ENCODE peak calls at places on chromosomes 3 and 15, in six cellular contexts. L, J, K, X, N and B are unnamed samples.

GRCh38 chr3:107061466-107061865 is 315.8 kb upstream of the CCDC54 start:
- DNase-seq in L (no peak), J (no peak), K (no peak), X (no peak), N (no peak), B (no peak)

GRCh38 chr15:61327019-61327631 is 98.0 kb upstream of the RORA start:
- DNase-seq in L (peak; percentile 19), J (no peak), K (no peak), X (peak; percentile 86), N (no peak), B (no peak)

GRCh38 chr15:48866141-48866563 is 11.8 kb upstream of the EID1 start:
- DNase-seq in L (no peak), J (no peak), K (no peak), X (no peak), N (no peak), B (no peak)

GRCh38 chr3:162007722-162008121 is 511.1 kb downstream of the OTOL1 start:
- DNase-seq in L (no peak), J (no peak), K (no peak), X (no peak), N (no peak), B (no peak)

GRCh38 chr3:125602752-125603649 is 7.7 kb upstream of the OSBPL11 start:
- DNase-seq in L (no peak), J (no peak), K (no peak), X (no peak), N (no peak), B (no peak)

GRCh38 chr15:68365140-68365745 is 66.7 kb downstream of the ITGA11 start:
- DNase-seq in L (no peak), J (no peak), K (no peak), X (no peak), N (no peak), B (no peak)

GRCh38 chr3:33652736-33653135 is 65.3 kb downstream of the CLASP2 start:
- DNase-seq in L (no peak), J (no peak), K (no peak), X (no peak), N (no peak), B (no peak)

GRCh38 chr15:42737529-42738328 is 801 bp upstream of the CDAN1 start:
- DNase-seq in L (no peak), J (no peak), K (no peak), X (peak; percentile 10), N (no peak), B (peak; percentile 44)

GRCh38 chr3:39327746-39328349 is 1.7 kb upstream of the CCR8 start:
- DNase-seq in L (no peak), J (peak; percentile 27), K (no peak), X (no peak), N (no peak), B (no peak)

GRCh38 chr3:35042210-35042960 is 596.9 kb upstream of the ARPP21 start:
- DNase-seq in L (no peak), J (no peak), K (no peak), X (no peak), N (no peak), B (no peak)

GRCh38 chr15:92157666-92158298 is 235.9 kb upstream of the ST8SIA2 start:
- DNase-seq in L (no peak), J (no peak), K (no peak), X (no peak), N (no peak), B (no peak)

GRCh38 chr15:63904042-63904441 is 70.3 kb upstream of the HERC1 start:
- DNase-seq in L (no peak), J (no peak), K (no peak), X (no peak), N (no peak), B (no peak)

GRCh38 chr3:148648685-148649352 is 48.9 kb upstream of the AGTR1 start:
- DNase-seq in L (no peak), J (no peak), K (no peak), X (no peak), N (no peak), B (no peak)

GRCh38 chr15:40747685-40748631 is 7.1 kb downstream of the RMDN3 start:
- DNase-seq in L (no peak), J (no peak), K (no peak), X (no peak), N (no peak), B (no peak)

GRCh38 chr3:50612234-50612972 is 829 bp upstream of the CISH start:
- DNase-seq in L (no peak), J (no peak), K (no peak), X (no peak), N (no peak), B (peak; percentile 61)